ENCODE peak calls at places on chromosomes 4 and X, in six cellular contexts. B is NCI-H1092; O is M059J; A is T-helper 1 cell; Z is activated T-helper 1 cell treated with anti-CD3 and anti-CD28 coated beads, Interleukin-12 subunit alpha, Interleukin-12 subunit beta, Interleukin-2, Interleukin-4 antibody, amounts not matched to agents 30 ng/mL and 10 ng/mL and 1 ng/mL, durations not matched to agents 14 hours and 24 hours and 36 hours; F is A673. K is an unnamed sample.
A peak's percentile ranks its signal among the peaks of the same experiment; 100 is the strongest.

GRCh38 chrX:39855748-39856129 is 242.0 kb downstream of the BCOR start:
- DNase-seq in B (no peak), F (peak; percentile 71), A (peak; percentile 45), Z (peak; percentile 65), O (peak; percentile 66), K (no peak)

GRCh38 chr4:53490965-53491622 is 100.2 kb downstream of the LNX1 start:
- DNase-seq in A (no peak), B (no peak), O (peak; percentile 57), Z (no peak), F (peak; percentile 39), K (no peak)

GRCh38 chr4:55214172-55214571 is 88.8 kb upstream of the KDR start:
- DNase-seq in A (no peak), F (peak; percentile 37), O (peak; percentile 48), B (no peak), Z (no peak), K (no peak)

GRCh38 chr4:176207839-176208238 is 12.5 kb upstream of the SPATA4 start:
- DNase-seq in A (no peak), Z (no peak), F (no peak), O (peak; percentile 56), B (no peak), K (no peak)

GRCh38 chrX:70062961-70063550 is 799 bp downstream of the OTUD6A start:
- DNase-seq in Z (no peak), O (no peak), B (no peak), F (no peak), A (no peak), K (no peak)

GRCh38 chr4:24266951-24267577 is 317.3 kb downstream of the DHX15 start:
- DNase-seq in O (peak; percentile 73), B (no peak), A (no peak), F (no peak), Z (no peak), K (no peak)

GRCh38 chr4:1299301-1299860 is 9.7 kb downstream of the MAEA start:
- DNase-seq in A (no peak), F (no peak), B (no peak), O (no peak), Z (no peak), K (no peak)

GRCh38 chrX:129634541-129634940 is 20.2 kb downstream of the APLN start:
- DNase-seq in B (no peak), O (peak; percentile 33), Z (no peak), A (no peak), F (no peak), K (no peak)

GRCh38 chr4:21780158-21780557 is 168.4 kb downstream of the KCNIP4 start:
- DNase-seq in F (no peak), A (no peak), O (peak; percentile 78), Z (no peak), B (no peak), K (no peak)

GRCh38 chr4:158538176-158538575 is 16.5 kb downstream of the RXFP1 start:
- DNase-seq in O (peak; percentile 85), F (peak; percentile 14), Z (no peak), B (no peak), A (no peak), K (no peak)

GRCh38 chr4:25818293-25819240 is 44.2 kb downstream of the SEL1L3 start:
- DNase-seq in B (no peak), F (no peak), O (no peak), A (no peak), Z (no peak), K (no peak)

GRCh38 chrX:114774691-114775090 is 190.8 kb downstream of the HTR2C start:
- DNase-seq in F (peak; percentile 1), B (no peak), O (peak; percentile 9), A (no peak), Z (no peak), K (no peak)

GRCh38 chr4:15912961-15913630 is 25.4 kb downstream of the FGFBP1 start:
- DNase-seq in O (peak; percentile 68), A (no peak), F (no peak), Z (no peak), B (no peak), K (no peak)

GRCh38 chr4:122012735-122013134 is 60.9 kb upstream of the TRPC3 start:
- DNase-seq in O (no peak), B (no peak), F (no peak), A (no peak), Z (no peak), K (no peak)

GRCh38 chrX:97987979-97988378 is 1104.3 kb downstream of the RPA4 start:
- DNase-seq in A (no peak), O (peak; percentile 46), B (no peak), Z (no peak), F (no peak), K (no peak)

GRCh38 chr4:142913461-142914030 is 67.4 kb upstream of the INPP4B start:
- DNase-seq in B (no peak), O (peak; percentile 24), Z (no peak), A (no peak), F (no peak), K (no peak)

GRCh38 chr4:88320780-88321373 is 36.5 kb upstream of the PPM1K start:
- DNase-seq in A (no peak), F (no peak), Z (peak; percentile 36), O (peak; percentile 62), B (no peak), K (no peak)

GRCh38 chrX:140762061-140762460 is 52.5 kb downstream of the LINC00632 start:
- DNase-seq in Z (no peak), F (peak; percentile 66), B (no peak), A (no peak), O (peak; percentile 75), K (peak; percentile 12)

GRCh38 chrX:42050345-42050744 is 127.0 kb upstream of the CASK start:
- DNase-seq in F (no peak), Z (no peak), O (no peak), A (no peak), B (no peak), K (no peak)

GRCh38 chr4:143538979-143539669 is 25.6 kb downstream of the SMARCA5 start:
- DNase-seq in O (no peak), Z (no peak), F (no peak), A (no peak), B (no peak), K (no peak)

GRCh38 chr4:122537388-122538135 is 81.0 kb upstream of the IL2 start:
- DNase-seq in F (no peak), O (no peak), B (no peak), A (no peak), Z (no peak), K (no peak)

GRCh38 chr4:44326716-44327115 is 121.9 kb downstream of the KCTD8 start:
- DNase-seq in O (no peak), F (no peak), B (no peak), Z (no peak), A (no peak), K (no peak)

GRCh38 chr4:153140294-153140693 is 63.9 kb upstream of the TRIM2 start:
- DNase-seq in Z (no peak), F (no peak), A (no peak), O (peak; percentile 72), B (no peak), K (no peak)

GRCh38 chrX:53795583-53795982 is 109.1 kb upstream of the HUWE1 start:
- DNase-seq in A (no peak), B (no peak), O (peak; percentile 12), F (no peak), Z (no peak), K (no peak)

GRCh38 chr4:19945979-19946380 is 305.7 kb upstream of the SLIT2 start:
- DNase-seq in A (no peak), F (peak; percentile 7), B (no peak), Z (no peak), O (peak; percentile 99), K (no peak)

GRCh38 chr4:120869511-120870278 is 52.8 kb downstream of the PRDM5 start:
- DNase-seq in Z (no peak), A (no peak), O (no peak), F (no peak), B (no peak), K (no peak)

GRCh38 chrX:71492086-71493065 is 40.5 kb upstream of the OGT start:
- DNase-seq in A (peak; percentile 10), F (peak; percentile 3), B (no peak), O (no peak), Z (peak; percentile 31), K (no peak)

GRCh38 chrX:57156397-57157049 is 19.3 kb upstream of the SPIN2A start:
- DNase-seq in O (peak; percentile 36), F (peak; percentile 49), Z (no peak), B (no peak), A (no peak), K (no peak)

GRCh38 chr4:24473309-24473721 is 111.0 kb downstream of the DHX15 start:
- DNase-seq in F (peak; percentile 32), Z (no peak), O (peak; percentile 62), B (no peak), A (no peak), K (peak; percentile 24)

GRCh38 chrX:1727531-1728027 is 112.7 kb downstream of the ASMT start:
- DNase-seq in Z (no peak), F (no peak), A (no peak), B (no peak), O (peak; percentile 97), K (no peak)

GRCh38 chrX:70439016-70439415 is 5.6 kb upstream of the DLG3 start:
- DNase-seq in Z (no peak), B (no peak), O (peak; percentile 74), A (no peak), F (no peak), K (no peak)